ENCODE peak calls at places on chromosomes 13 and 19, in five cellular contexts. Y is thoracic aorta; O is substantia nigra; M is effector memory CD4-positive, alpha-beta T cell; G is cardiac muscle cell. I is an unnamed sample.

GRCh38 chr13:75762066-75762937 is 126.2 kb downstream of the LMO7 start:
- DNase-seq in Y (no peak), G (no peak), O (no peak), M (no peak), I (no peak)

GRCh38 chr13:100797921-100798320 is 123.3 kb upstream of the TMTC4 start:
- DNase-seq in M (no peak), G (no peak), Y (no peak), O (no peak), I (no peak)

GRCh38 chr13:99080131-99080530 is 102.3 kb upstream of the DOCK9 start:
- DNase-seq in Y (no peak), G (no peak), O (no peak), M (no peak), I (no peak)

GRCh38 chr13:98533912-98534311 is 43.0 kb downstream of the STK24 start:
- DNase-seq in G (no peak), O (no peak), M (no peak), Y (no peak), I (no peak)

GRCh38 chr19:3750211-3750610 is 11.3 kb downstream of the APBA3 start:
- DNase-seq in Y (no peak), M (no peak), O (no peak), G (no peak), I (no peak)

GRCh38 chr13:76829572-76830327 is 56.5 kb downstream of the KCTD12 start:
- DNase-seq in O (no peak), G (no peak), M (no peak), Y (no peak), I (no peak)

GRCh38 chr19:7914598-7915045 is at the start of gene TGFBR3L:
- DNase-seq in M (no peak), G (no peak), O (no peak), Y (no peak), I (no peak)

GRCh38 chr13:47908200-47908902 is 92.7 kb downstream of the SUCLA2 start:
- DNase-seq in M (no peak), Y (no peak), O (no peak), G (no peak), I (peak)

GRCh38 chr13:29748097-29748496 is 102.3 kb downstream of the UBL3 start:
- DNase-seq in Y (no peak), G (no peak), M (no peak), O (no peak), I (no peak)

DNA sequence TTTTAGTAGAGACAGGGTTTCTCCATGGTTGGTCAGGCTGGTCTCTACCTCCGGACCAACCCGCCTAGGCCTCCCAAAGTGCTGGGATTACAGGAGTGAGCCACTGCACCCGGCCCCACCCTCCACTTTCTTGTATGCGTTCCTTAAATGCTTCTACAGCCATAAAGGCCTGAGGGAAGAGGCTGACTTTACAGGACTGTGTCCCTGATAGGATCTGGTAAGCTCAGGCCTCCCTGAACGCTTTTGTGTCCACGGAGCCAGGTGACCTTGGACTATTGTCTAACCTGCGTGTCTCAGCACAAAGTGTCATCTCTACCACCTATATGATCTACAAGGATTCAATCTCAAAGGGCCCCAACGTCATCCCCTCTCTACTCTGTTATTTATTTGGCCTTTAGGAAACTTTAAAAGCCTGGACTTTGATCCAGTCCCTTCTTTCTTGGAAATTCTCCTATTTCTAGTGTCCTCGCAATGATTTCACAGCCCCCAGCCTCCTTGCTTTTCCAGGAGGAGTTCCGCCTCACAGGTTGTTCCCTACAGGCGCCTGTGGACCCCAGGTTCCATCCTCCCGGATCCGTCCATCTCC is 701 bp downstream of the ZNF552 start:
- DNase-seq in G (peak), O (no peak), Y (no peak), M (no peak), I (no peak)
- H3K27ac ChIP-seq in G (peak), O (peak), Y (no peak), M (peak), I (no peak)

GRCh38 chr19:44605547-44605946 is 7.8 kb upstream of the IGSF23 start:
- DNase-seq in Y (no peak), M (no peak), O (no peak), G (no peak), I (no peak)

GRCh38 chr19:44609219-44609618 is 4.1 kb upstream of the IGSF23 start:
- DNase-seq in O (no peak), G (no peak), Y (no peak), M (no peak), I (no peak)

GRCh38 chr19:44608391-44608821 is 5.0 kb upstream of the IGSF23 start:
- DNase-seq in M (no peak), O (no peak), G (no peak), Y (no peak), I (no peak)

GRCh38 chr19:44607917-44608316 is 5.4 kb upstream of the IGSF23 start:
- DNase-seq in Y (no peak), G (no peak), M (no peak), O (no peak), I (no peak)

DNA sequence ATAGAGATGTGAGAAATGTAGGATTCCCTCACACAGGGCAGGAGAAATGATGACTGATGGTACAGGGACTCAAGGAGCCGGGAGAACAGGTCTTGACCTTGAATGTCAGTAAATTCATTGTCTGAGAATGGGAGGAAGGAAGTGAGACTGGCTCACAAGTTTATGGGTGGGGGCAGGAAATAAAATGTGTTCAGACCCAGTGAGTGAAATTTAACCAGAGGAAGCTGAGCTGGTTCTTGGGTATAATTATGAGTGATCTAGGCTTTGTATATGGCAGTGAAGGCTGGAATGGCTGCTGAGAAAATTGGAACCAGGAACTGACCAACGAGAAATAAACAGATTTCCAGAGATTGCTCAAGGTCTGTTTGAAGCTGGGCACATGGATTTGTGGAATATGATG is 6.3 kb upstream of the IGSF23 start:
- DNase-seq in G (no peak), M (no peak), Y (no peak), O (no peak), I (no peak)
- H3K27ac ChIP-seq in G (no peak), M (no peak), Y (no peak), O (no peak), I (peak)

DNA sequence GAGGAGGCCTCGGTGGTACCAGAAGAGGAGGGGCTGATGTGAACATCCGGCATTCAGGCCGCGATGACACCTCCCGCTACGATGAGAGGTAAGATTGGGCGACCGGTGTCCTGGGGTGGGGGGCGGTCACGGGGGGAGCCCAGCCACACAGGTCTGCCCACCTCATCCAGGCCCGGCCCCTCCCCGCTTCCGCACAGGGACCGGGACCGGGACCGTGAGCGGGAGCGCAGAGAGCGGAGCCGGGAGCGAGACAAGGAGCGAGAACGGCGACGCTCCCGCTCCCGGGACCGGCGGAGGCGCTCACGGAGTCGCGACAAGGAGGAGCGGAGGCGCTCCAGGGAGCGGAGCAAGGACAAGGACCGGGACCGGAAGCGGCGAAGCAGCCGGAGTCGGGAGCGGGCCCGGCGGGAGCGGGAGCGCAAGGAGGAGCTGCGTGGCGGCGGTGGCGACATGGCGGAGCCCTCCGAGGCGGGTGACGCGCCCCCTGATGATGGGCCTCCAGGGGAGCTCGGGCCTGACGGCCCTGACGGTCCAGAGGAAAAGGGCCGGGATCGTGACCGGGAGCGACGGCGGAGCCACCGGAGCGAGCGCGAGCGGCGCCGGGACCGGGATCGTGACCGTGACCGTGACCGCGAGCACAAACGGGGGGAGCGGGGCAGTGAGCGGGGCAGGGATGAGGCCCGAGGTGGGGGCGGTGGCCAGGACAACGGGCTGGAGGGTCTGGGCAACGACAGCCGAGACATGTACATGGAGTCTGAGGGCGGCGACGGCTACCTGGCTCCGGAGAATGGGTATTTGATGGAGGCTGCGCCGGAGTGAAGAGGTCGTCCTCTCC is 6.3 kb upstream of the LIN7B start:
- DNase-seq in Y (no peak), O (no peak), G (no peak), M (no peak), I (no peak)
- H3K27ac ChIP-seq in Y (no peak), O (no peak), G (peak), M (no peak), I (no peak)

GRCh38 chr19:53634768-53635167 is 3.0 kb downstream of the DPRX start:
- DNase-seq in G (no peak), M (no peak), Y (no peak), O (no peak), I (no peak)
- H3K27ac ChIP-seq in G (no peak), M (no peak), Y (no peak), O (no peak), I (no peak)

GRCh38 chr19:35633727-35634440 is 5.0 kb downstream of the RBM42 start:
- DNase-seq in O (no peak), Y (no peak), M (no peak), G (no peak), I (no peak)
- H3K27ac ChIP-seq in O (no peak), Y (no peak), M (no peak), G (no peak), I (no peak)

DNA sequence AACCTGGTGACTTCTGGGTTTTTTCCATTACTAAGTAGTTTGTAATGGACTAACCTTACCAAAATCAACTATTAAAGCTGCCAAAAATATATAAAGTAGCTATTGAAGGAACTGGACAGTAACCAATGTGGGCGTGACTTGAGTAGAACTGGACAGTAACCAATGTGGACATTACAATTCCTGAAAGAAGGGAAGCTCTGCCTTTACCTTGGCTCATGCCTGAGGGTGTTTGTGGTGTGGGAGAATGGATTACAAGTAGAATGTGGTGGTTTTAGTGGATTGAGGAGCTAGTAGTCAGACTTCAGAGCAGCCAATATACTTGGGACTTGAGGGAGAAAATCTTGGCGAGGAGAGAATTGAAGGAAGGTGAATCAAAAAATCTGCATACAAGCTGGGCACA is 17.5 kb downstream of the LRRC63 start:
- DNase-seq in O (no peak), M (no peak), G (no peak), Y (no peak), I (no peak)
- H3K27ac ChIP-seq in O (no peak), M (no peak), G (no peak), Y (no peak), I (no peak)

DNA sequence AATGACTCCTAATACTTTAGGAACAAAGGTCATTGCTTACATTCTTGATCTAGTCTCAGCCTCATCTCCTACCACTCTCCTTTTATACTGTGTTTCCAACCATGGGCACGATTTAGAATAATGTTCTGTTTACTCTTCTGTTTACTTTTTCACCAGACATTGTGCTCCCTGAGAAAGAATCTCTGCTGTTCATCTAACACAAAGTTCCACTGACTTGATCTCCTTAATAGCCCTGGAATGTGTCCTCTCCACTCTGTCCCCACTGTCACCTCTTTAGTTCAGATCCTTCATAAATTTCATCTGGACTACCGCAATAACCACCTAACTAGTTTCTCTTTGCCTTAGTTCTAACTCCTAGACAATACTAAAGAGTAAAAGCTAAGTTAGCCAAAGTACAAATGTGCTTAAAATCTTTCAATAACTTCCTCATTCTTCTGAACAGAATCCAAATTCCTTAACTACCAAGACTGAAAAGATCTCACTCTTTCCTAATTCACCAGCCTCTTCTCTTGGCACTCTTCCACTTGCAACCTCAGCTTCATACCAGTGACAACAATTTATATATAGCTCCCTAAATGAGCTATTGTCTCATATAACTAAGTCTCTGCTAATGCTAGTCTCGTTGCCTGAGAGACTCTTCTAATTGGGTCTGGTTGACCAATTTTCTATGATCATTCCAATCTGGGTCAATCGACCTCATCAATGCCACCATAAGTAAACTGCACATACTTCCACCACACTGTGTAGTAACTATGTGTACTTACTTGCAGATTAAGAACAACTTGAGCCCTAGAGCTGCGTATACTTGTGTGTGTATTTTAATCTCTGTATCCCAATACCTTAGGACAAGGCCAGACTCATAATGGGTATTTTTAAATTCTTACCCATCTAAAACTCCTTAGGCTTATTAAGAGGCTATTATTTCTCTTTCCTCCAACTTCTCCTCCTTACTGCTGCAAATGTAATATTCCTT is 179.9 kb downstream of the VWA8 start:
- DNase-seq in M (no peak), G (no peak), O (no peak), Y (no peak), I (peak)
- H3K27ac ChIP-seq in M (no peak), G (peak), O (no peak), Y (no peak), I (no peak)

DNA sequence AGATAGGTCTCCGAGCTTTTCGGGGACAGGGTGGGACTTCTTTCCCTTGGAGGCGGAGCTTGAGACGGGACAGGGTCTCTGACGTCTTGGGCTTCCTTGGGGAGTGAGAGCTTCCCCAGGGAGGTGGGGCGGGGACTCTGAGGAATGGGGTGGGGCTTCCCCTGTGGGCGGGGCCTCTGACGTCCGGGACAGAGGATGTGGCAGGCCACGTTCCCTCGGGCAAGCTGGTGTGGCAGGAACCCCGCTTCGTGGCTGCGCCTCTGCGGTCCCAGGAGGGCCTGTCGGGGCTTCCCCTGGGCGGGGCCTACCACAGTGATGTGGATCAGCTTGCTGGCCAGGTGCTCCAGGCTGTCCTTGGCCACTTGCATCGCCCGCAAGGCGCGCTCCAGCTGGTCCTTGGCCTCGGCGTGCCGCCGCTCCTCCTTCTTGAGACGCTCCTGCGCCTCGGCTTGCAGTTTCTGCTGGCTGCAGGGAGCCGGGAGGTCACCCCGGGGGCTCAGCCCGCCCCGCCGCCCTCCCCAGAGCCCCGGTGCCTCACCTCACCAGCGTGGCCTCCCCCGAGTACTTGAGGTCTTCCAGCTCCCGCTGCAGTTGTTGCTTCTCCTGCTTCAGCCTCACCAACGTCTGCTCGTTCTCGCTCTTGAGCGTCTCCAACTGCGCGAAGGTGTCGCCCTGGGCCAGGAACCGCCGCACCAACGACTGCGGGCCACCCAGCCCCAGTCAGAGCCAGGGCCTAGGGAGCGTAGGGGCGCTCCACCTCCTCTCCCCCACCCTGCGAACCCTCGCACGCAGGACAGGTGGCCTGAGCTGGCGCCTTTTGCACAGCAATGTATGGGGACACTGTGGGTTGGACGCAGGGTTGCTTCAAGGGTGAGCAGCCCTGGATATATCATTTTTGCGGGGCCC is 3.3 kb upstream of the RGL3 start:
- DNase-seq in M (peak), O (no peak), Y (no peak), G (peak), I (no peak)
- H3K27ac ChIP-seq in M (no peak), O (no peak), Y (no peak), G (no peak), I (no peak)

DNA sequence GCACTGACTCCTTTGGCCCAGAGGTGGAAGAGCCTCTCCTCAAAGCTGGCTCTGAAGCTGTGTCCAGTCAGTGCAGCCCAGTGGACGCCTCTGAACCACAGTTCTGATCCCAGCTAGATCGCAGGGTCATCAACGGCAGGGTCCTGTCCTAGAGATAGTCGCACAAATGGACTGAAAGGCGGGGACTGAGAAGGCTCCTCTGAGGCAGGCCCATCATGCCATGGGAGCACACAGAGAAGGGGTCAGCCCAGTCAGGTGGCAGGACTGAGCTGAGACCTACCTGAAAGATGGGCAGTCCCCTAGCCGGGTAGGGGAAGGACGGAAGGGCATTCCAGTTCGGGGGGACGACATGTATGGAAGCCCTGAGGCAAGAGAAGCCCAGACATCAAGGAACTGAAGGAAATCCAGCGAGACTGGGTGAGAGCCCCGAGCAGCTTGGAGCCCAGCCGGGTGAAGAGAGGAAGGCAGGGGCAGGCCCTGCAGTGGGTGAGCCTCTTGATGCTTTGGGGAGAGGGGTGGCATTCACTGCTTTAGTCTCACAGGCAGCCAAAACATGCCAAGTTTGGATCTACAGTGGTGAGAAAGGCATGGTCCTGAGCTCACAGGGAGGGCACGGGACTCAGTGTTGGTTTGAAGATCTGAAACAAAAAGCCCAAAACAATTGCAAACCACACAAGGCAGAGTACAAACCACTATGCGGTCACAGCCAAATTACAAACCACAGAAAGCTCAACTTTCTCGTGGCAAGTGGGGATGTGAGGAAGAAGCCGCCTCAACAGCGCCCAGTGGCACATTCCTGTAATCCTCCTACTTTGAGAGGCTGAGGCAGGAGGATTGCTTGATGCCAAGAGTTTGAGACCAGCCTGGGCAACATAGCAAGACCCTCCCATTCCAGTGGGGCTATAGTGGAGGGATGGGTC is 10.0 kb downstream of the CALM3 start:
- DNase-seq in M (peak), G (no peak), O (no peak), Y (no peak), I (no peak)
- H3K27ac ChIP-seq in M (peak), G (peak), O (no peak), Y (peak), I (no peak)

I was measured in AG04450.